ENCODE peak calls at places on chromosome 9, in five cellular contexts. P is naive B cell, U is EL, K is T follicular helper cell, F is body of pancreas. T is an unnamed sample.

GRCh38 chr9:135787776-135788575 is 86.0 kb downstream of the KCNT1 start:
- DNase-seq in P (no peak), U (no peak), K (no peak), F (no peak), T (no peak)

GRCh38 chr9:37324691-37325490 is 97.6 kb upstream of the GRHPR start:
- DNase-seq in P (peak; percentile 76), U (no peak), K (no peak), F (no peak), T (no peak)

GRCh38 chr9:91515074-91515687 is 91.5 kb upstream of the NFIL3 start:
- DNase-seq in P (no peak), U (peak; percentile 87), K (no peak), F (peak; percentile 43), T (no peak)

GRCh38 chr9:35820076-35820475 is 5.2 kb upstream of the HINT2 start:
- DNase-seq in P (no peak), U (peak; percentile 74), K (no peak), F (no peak), T (no peak)

GRCh38 chr9:103319979-103320378 is 324.8 kb downstream of the CYLC2 start:
- DNase-seq in P (no peak), U (no peak), K (no peak), F (no peak), T (no peak)

GRCh38 chr9:38117646-38118045 is 48.6 kb upstream of the SHB start:
- DNase-seq in P (no peak), U (no peak), K (no peak), F (no peak), T (no peak)

GRCh38 chr9:126692759-126693427 is 79.2 kb downstream of the LMX1B start:
- DNase-seq in P (no peak), U (no peak), K (no peak), F (no peak), T (no peak)

GRCh38 chr9:124306098-124306735 is 48.5 kb downstream of the NEK6 start:
- DNase-seq in P (no peak), U (peak; percentile 89), K (no peak), F (no peak), T (peak; percentile 11)

GRCh38 chr9:1274334-1274733 is 224.2 kb downstream of the DMRT2 start:
- DNase-seq in P (no peak), U (no peak), K (no peak), F (no peak), T (no peak)

GRCh38 chr9:101536938-101537337 is 3.3 kb downstream of the RNF20 start:
- DNase-seq in P (no peak), U (peak; percentile 34), K (no peak), F (no peak), T (no peak)

GRCh38 chr9:129280236-129281231 is 102.5 kb upstream of the IER5L start:
- DNase-seq in P (no peak), U (no peak), K (no peak), F (no peak), T (no peak)

GRCh38 chr9:113531919-113532808 is 68.6 kb downstream of the RGS3 start:
- DNase-seq in P (no peak), U (no peak), K (no peak), F (no peak), T (no peak)

GRCh38 chr9:130120207-130120587 is 52.0 kb upstream of the NCS1 start:
- DNase-seq in P (no peak), U (no peak), K (no peak), F (no peak), T (no peak)

GRCh38 chr9:76310577-76310976 is 83.6 kb downstream of the RFK start:
- DNase-seq in P (no peak), U (no peak), K (no peak), F (no peak), T (no peak)

GRCh38 chr9:111502506-111502905 is 18.3 kb upstream of the ECPAS start:
- DNase-seq in P (no peak), U (no peak), K (no peak), F (no peak), T (no peak)

GRCh38 chr9:84615574-84615973 is 54.0 kb upstream of the NTRK2 start:
- DNase-seq in P (no peak), U (no peak), K (no peak), F (no peak), T (no peak)

GRCh38 chr9:87569008-87569908 is 71.6 kb downstream of the DAPK1 start:
- DNase-seq in P (no peak), U (no peak), K (no peak), F (no peak), T (no peak)

GRCh38 chr9:133122935-133123611 is 2.0 kb upstream of the RALGDS start:
- DNase-seq in P (no peak), U (no peak), K (no peak), F (no peak), T (no peak)

GRCh38 chr9:133163559-133164208 is at the start of gene GBGT1:
- DNase-seq in P (peak; percentile 72), U (peak; percentile 45), K (no peak), F (peak; percentile 68), T (no peak)

GRCh38 chr9:130561056-130561455 is 18.3 kb upstream of the FUBP3 start:
- DNase-seq in P (no peak), U (no peak), K (no peak), F (no peak), T (peak; percentile 35)

GRCh38 chr9:105656131-105656921 is 5.9 kb upstream of the TAL2 start:
- DNase-seq in P (peak; percentile 14), U (peak; percentile 18), K (no peak), F (peak; percentile 4), T (no peak)

GRCh38 chr9:122228906-122229837 is at the start of gene LHX6:
- DNase-seq in P (no peak), U (peak; percentile 64), K (no peak), F (no peak), T (peak; percentile 19)

GRCh38 chr9:69134412-69134811 is 39.7 kb upstream of the TJP2 start:
- DNase-seq in P (no peak), U (no peak), K (no peak), F (no peak), T (no peak)

GRCh38 chr9:109307380-109308240 is 13.2 kb downstream of the EPB41L4B start:
- DNase-seq in P (no peak), U (no peak), K (no peak), F (peak; percentile 62), T (no peak)

GRCh38 chr9:74007833-74008232 is 489.3 kb upstream of the RORB start:
- DNase-seq in P (no peak), U (no peak), K (no peak), F (no peak), T (no peak)

GRCh38 chr9:134870311-134870694 is 10.3 kb upstream of the FCN2 start:
- DNase-seq in P (no peak), U (no peak), K (no peak), F (no peak), T (no peak)